ENCODE peak calls at places on chromosome 6, in seven cellular contexts. X is stomach, V is neuronal stem cell, Z is psoas muscle, A is kidney, Q is MM.1S, U is HCT116. S is an unnamed sample. For H3K4me1, the result is how much of the 10 kb centered on the place peaks cover.

GRCh38 chr6:105317607-105318533 is 85.0 kb downstream of the PREP start:
- DNase-seq in Z (no peak), X (no peak), Q (no peak), U (peak), A (no peak), V (no peak), S (no peak)

GRCh38 chr6:141326426-141326825 is 806.3 kb upstream of the GJE1 start:
- DNase-seq in X (no peak), Q (no peak), V (no peak), A (no peak), Z (no peak), U (peak), S (no peak)

GRCh38 chr6:105789935-105790334 is 296.2 kb upstream of the PRDM1 start:
- DNase-seq in Z (no peak), Q (no peak), U (no peak), A (no peak), V (no peak), X (no peak), S (no peak)

GRCh38 chr6:154239392-154239791 is 117.2 kb downstream of the IPCEF1 start:
- DNase-seq in U (no peak), A (no peak), X (no peak), Z (no peak), Q (no peak), V (no peak), S (no peak)

GRCh38 chr6:93985953-93986352 is 566.6 kb upstream of the EPHA7 start:
- DNase-seq in U (no peak), Z (no peak), Q (no peak), V (no peak), X (no peak), A (no peak), S (no peak)

GRCh38 chr6:47188588-47189021 is 121.1 kb downstream of the TNFRSF21 start:
- DNase-seq in A (no peak), V (no peak), Q (no peak), U (peak), X (peak), Z (no peak), S (no peak)

GRCh38 chr6:89023591-89024441 is 56.7 kb upstream of the PNRC1 start:
- DNase-seq in X (no peak), V (no peak), A (no peak), U (no peak), Z (no peak), Q (no peak), S (no peak)

GRCh38 chr6:45920819-45921511 is 94.7 kb downstream of the CLIC5 start:
- DNase-seq in U (no peak), X (no peak), V (no peak), Q (no peak), A (no peak), Z (no peak), S (no peak)

GRCh38 chr6:44284119-44284518 is 13.9 kb downstream of the TMEM151B start:
- DNase-seq in U (no peak), Q (no peak), A (no peak), V (no peak), X (no peak), Z (no peak), S (no peak)

GRCh38 chr6:161618816-161619454 is 345.1 kb upstream of the AGPAT4 start:
- DNase-seq in A (no peak), U (peak), X (no peak), V (peak), Q (peak), Z (no peak), S (no peak)

GRCh38 chr6:99347804-99348203 is 1.7 kb downstream of the FAXC start:
- DNase-seq in Z (no peak), Q (no peak), V (no peak), A (no peak), X (no peak), U (no peak), S (no peak)

GRCh38 chr6:87182321-87182720 is 27.0 kb downstream of the ZNF292 start:
- DNase-seq in X (no peak), Q (no peak), V (no peak), Z (no peak), U (no peak), A (no peak), S (no peak)
- H3K4me1 ChIP-seq in X (under half), Q (under half), V (under half), Z (under half), U (under half), A (under half), S (under half)

GRCh38 chr6:111593516-111593824 is 12.2 kb downstream of the TRAF3IP2 start:
- DNase-seq in Q (no peak), Z (no peak), X (no peak), V (no peak), U (no peak), A (no peak), S (no peak)
- H3K4me1 ChIP-seq in Q (under half), Z (half or more), X (half or more), V (under half), U (under half), A (under half), S (half or more)

GRCh38 chr6:53018443-53018842 is 23.4 kb upstream of the GSTA4 start:
- DNase-seq in Q (no peak), A (no peak), X (no peak), U (no peak), Z (no peak), V (no peak), S (no peak)
- H3K4me1 ChIP-seq in Q (under half), A (under half), X (under half), U (under half), Z (under half), V (under half), S (under half)

DNA sequence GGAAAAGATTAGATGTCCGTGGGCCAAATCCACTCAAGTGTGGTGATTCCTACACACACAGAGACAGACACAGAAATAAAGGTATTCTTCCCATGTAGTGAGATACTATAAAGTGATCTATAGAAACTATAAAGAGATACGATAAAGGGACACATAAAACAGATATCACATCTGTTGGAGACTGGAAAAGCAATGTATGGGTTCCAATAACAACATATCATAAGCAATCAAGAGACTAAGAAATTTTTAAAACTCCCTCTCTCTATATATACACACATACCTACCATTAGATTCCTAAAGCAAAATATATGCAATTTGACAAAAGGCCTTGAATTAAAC is 5.2 kb downstream of the PPP1R10 start:
- DNase-seq in U (no peak), V (no peak), A (no peak), Q (no peak), Z (no peak), X (no peak), S (no peak)
- H3K4me1 ChIP-seq in U (under half), V (under half), A (under half), Q (under half), Z (under half), X (half or more), S (under half)

GRCh38 chr6:40286027-40286426 is 301.1 kb downstream of the LRFN2 start:
- DNase-seq in Q (no peak), Z (no peak), A (no peak), X (no peak), U (no peak), V (no peak), S (no peak)

GRCh38 chr6:40288919-40289318 is 298.2 kb downstream of the LRFN2 start:
- DNase-seq in V (no peak), Q (no peak), U (no peak), X (no peak), Z (no peak), A (no peak), S (no peak)

GRCh38 chr6:40285535-40285934 is 301.6 kb downstream of the LRFN2 start:
- DNase-seq in U (no peak), Q (no peak), A (no peak), V (no peak), Z (no peak), X (no peak), S (no peak)

GRCh38 chr6:40287296-40287820 is 299.8 kb downstream of the LRFN2 start:
- DNase-seq in V (no peak), U (no peak), Q (no peak), Z (no peak), A (no peak), X (no peak), S (no peak)

DNA sequence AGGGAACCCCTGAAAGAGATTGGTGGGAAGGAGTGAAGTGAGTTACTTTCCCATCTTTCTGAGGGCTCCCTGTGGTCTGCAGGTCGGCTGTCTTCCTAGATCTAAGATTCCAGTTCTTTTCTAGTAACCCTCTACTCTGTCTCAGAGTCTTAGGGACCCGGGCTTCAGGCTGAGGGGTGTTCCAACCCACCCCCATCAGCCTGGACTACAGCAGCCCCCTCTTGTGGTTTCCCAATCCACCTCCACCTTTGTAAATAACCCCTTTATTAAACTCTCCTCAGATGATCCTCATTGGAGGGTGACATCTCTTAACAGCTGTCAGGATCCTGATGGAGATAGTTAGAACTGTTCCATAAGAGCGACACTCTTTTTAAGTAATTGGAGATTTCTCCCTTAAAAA is 300.4 kb downstream of the LRFN2 start:
- DNase-seq in V (no peak), A (no peak), Z (no peak), Q (no peak), U (no peak), X (no peak), S (no peak)
- H3K4me1 ChIP-seq in V (under half), A (under half), Z (under half), Q (under half), U (under half), X (under half), S (half or more)

GRCh38 chr6:160462116-160462515 is 113.9 kb downstream of the SLC22A3 start:
- DNase-seq in V (no peak), Q (no peak), U (no peak), A (no peak), Z (no peak), X (no peak), S (no peak)
- H3K4me1 ChIP-seq in V (under half), Q (under half), U (under half), A (under half), Z (under half), X (under half), S (under half)

GRCh38 chr6:13412639-13413465 is 74.5 kb downstream of the GFOD1 start:
- DNase-seq in U (no peak), Q (no peak), X (no peak), V (no peak), Z (no peak), A (no peak), S (no peak)
- H3K4me1 ChIP-seq in U (under half), Q (under half), X (half or more), V (under half), Z (half or more), A (under half), S (under half)

GRCh38 chr6:107114872-107115694 is at the start of gene BEND3:
- DNase-seq in V (peak), A (peak), Z (peak), Q (peak), X (peak), U (no peak), S (no peak)
- H3K4me1 ChIP-seq in V (under half), A (under half), Z (under half), Q (under half), X (under half), U (under half), S (under half)

GRCh38 chr6:143333081-143333480 is 117.4 kb downstream of the ADAT2 start:
- DNase-seq in X (no peak), A (no peak), U (no peak), Z (no peak), V (no peak), Q (no peak), S (no peak)

GRCh38 chr6:143329323-143329722 is 121.2 kb downstream of the ADAT2 start:
- DNase-seq in U (no peak), Q (no peak), X (no peak), A (no peak), Z (no peak), V (no peak), S (no peak)

GRCh38 chr6:143331362-143331761 is 119.1 kb downstream of the ADAT2 start:
- DNase-seq in Z (no peak), V (no peak), U (no peak), X (no peak), Q (no peak), A (no peak), S (no peak)

GRCh38 chr6:143333749-143334520 is 116.6 kb downstream of the ADAT2 start:
- DNase-seq in U (no peak), A (no peak), X (no peak), Q (no peak), V (no peak), Z (no peak), S (no peak)

GRCh38 chr6:143332153-143332845 is 118.2 kb downstream of the ADAT2 start:
- DNase-seq in V (no peak), Q (no peak), Z (no peak), A (no peak), U (no peak), X (no peak), S (no peak)
- H3K4me1 ChIP-seq in V (under half), Q (under half), Z (under half), A (under half), U (under half), X (under half), S (under half)

S was measured in esophagus squamous epithelium.